ENCODE peak calls at places on chromosomes 11 and 22, in four cellular contexts. N, H, M and P are unnamed samples.

GRCh38 chr22:20771918-20772625 is 1.8 kb upstream of the SERPIND1 start:
- DNase-seq in N (no peak), H (no peak), M (no peak), P (no peak)

GRCh38 chr22:23398701-23399366 is 181.3 kb downstream of the IGLL1 start:
- DNase-seq in N (no peak), H (no peak), M (no peak), P (peak; percentile 45)

GRCh38 chr22:42947211-42947990 is 67.5 kb downstream of the PACSIN2 start:
- DNase-seq in N (peak; percentile 59), H (no peak), M (no peak), P (no peak)

GRCh38 chr22:21457023-21457787 is 10.0 kb upstream of the TMEM191C start:
- DNase-seq in N (no peak), H (no peak), M (no peak), P (peak; percentile 47)

GRCh38 chr22:18997925-18998315 is 61.8 kb upstream of the PRODH start:
- DNase-seq in N (no peak), H (no peak), M (no peak), P (no peak)

GRCh38 chr11:61526956-61527731 is 18.6 kb downstream of the LRRC10B start:
- DNase-seq in N (no peak), H (no peak), M (no peak), P (no peak)

GRCh38 chr22:24244144-24244787 is 616 bp downstream of the GGT5 start:
- DNase-seq in N (no peak), H (no peak), M (no peak), P (no peak)

GRCh38 chr22:27601195-27601594 is 200.4 kb downstream of the MN1 start:
- DNase-seq in N (no peak), H (no peak), M (no peak), P (no peak)

GRCh38 chr22:40190501-40190900 is 12.8 kb downstream of the TNRC6B start:
- DNase-seq in N (no peak), H (no peak), M (no peak), P (peak; percentile 46)

GRCh38 chr11:36376888-36377758 is 81.0 kb downstream of the PRR5L start:
- DNase-seq in N (peak; percentile 51), H (peak; percentile 60), M (peak; percentile 43), P (peak; percentile 69)

GRCh38 chr11:96200243-96200642 is 142.8 kb downstream of the MAML2 start:
- DNase-seq in N (no peak), H (peak; percentile 28), M (no peak), P (no peak)

GRCh38 chr11:63880031-63880841 is 36.7 kb downstream of the RCOR2 start:
- DNase-seq in N (no peak), H (no peak), M (no peak), P (no peak)

GRCh38 chr11:45809456-45810395 is 4.8 kb downstream of the SLC35C1 start:
- DNase-seq in N (no peak), H (no peak), M (no peak), P (no peak)

GRCh38 chr11:88489030-88489429 is 151.5 kb upstream of the CTSC start:
- DNase-seq in N (no peak), H (peak; percentile 51), M (no peak), P (no peak)

GRCh38 chr11:124799384-124800225 is 601 bp downstream of the MSANTD2 start:
- DNase-seq in N (peak; percentile 30), H (peak; percentile 31), M (peak; percentile 71), P (peak; percentile 63)

GRCh38 chr22:24170632-24171031 is 10.7 kb upstream of the SUSD2 start:
- DNase-seq in N (no peak), H (no peak), M (no peak), P (no peak)

GRCh38 chr11:429391-429790 is 12.4 kb downstream of the ANO9 start:
- DNase-seq in N (no peak), H (no peak), M (no peak), P (peak; percentile 42)

GRCh38 chr11:46984987-46985386 is 48.4 kb downstream of the CSTPP1 start:
- DNase-seq in N (no peak), H (no peak), M (no peak), P (no peak)

GRCh38 chr11:4443479-4443878 is 5.6 kb upstream of the OR52K2 start:
- DNase-seq in N (no peak), H (no peak), M (no peak), P (no peak)

GRCh38 chr11:16925495-16926065 is 88.6 kb downstream of the PLEKHA7 start:
- DNase-seq in N (peak; percentile 38), H (peak; percentile 54), M (peak; percentile 59), P (peak; percentile 62)

GRCh38 chr11:69383372-69383771 is 89.4 kb downstream of the MYEOV start:
- DNase-seq in N (no peak), H (no peak), M (no peak), P (no peak)

GRCh38 chr11:59463176-59463575 is 6.4 kb downstream of the OR4D6 start:
- DNase-seq in N (no peak), H (no peak), M (no peak), P (no peak)